ENCODE peak calls at places on chromosomes 5 and 9, in five cellular contexts. One of them, this sample, is unnamed.

GRCh38 chr5:1011226-1011631 is 2.6 kb downstream of the NKD2 start:
- DNase-seq in mammary epithelial cell: no peak
- DNase-seq in cardiac fibroblast: no peak
- DNase-seq in AG04450: no peak
- DNase-seq in D341Med: peak; percentile 69
- DNase-seq in this sample: no peak

GRCh38 chr5:127029513-127030258 is 672 bp downstream of the MARCHF3 start:
- DNase-seq in mammary epithelial cell: peak; percentile 70
- DNase-seq in cardiac fibroblast: peak; percentile 76
- DNase-seq in AG04450: no peak
- DNase-seq in D341Med: peak; percentile 55
- DNase-seq in this sample: no peak

GRCh38 chr5:147786115-147786514 is 3.6 kb upstream of the JAKMIP2 start:
- DNase-seq in mammary epithelial cell: no peak
- DNase-seq in cardiac fibroblast: no peak
- DNase-seq in AG04450: no peak
- DNase-seq in D341Med: no peak
- DNase-seq in this sample: no peak

GRCh38 chr5:126976520-126977172 is 53.7 kb downstream of the MARCHF3 start:
- DNase-seq in mammary epithelial cell: no peak
- DNase-seq in cardiac fibroblast: no peak
- DNase-seq in AG04450: no peak
- DNase-seq in D341Med: no peak
- DNase-seq in this sample: no peak

GRCh38 chr5:41369799-41370198 is 140.6 kb downstream of the PLCXD3 start:
- DNase-seq in mammary epithelial cell: no peak
- DNase-seq in cardiac fibroblast: no peak
- DNase-seq in AG04450: no peak
- DNase-seq in D341Med: no peak
- DNase-seq in this sample: no peak

GRCh38 chr9:123176949-123177348 is 91.4 kb downstream of the STRBP start:
- DNase-seq in mammary epithelial cell: no peak
- DNase-seq in cardiac fibroblast: no peak
- DNase-seq in AG04450: no peak
- DNase-seq in D341Med: no peak
- DNase-seq in this sample: no peak

GRCh38 chr5:109805472-109805871 is 115.7 kb downstream of the MAN2A1 start:
- DNase-seq in mammary epithelial cell: no peak
- DNase-seq in cardiac fibroblast: peak; percentile 28
- DNase-seq in AG04450: no peak
- DNase-seq in D341Med: no peak
- DNase-seq in this sample: no peak

GRCh38 chr5:78065073-78065472 is 229.4 kb downstream of the AP3B1 start:
- DNase-seq in mammary epithelial cell: no peak
- DNase-seq in cardiac fibroblast: no peak
- DNase-seq in AG04450: no peak
- DNase-seq in D341Med: no peak
- DNase-seq in this sample: no peak

GRCh38 chr5:139657363-139658321 is 9.5 kb downstream of the CXXC5 start:
- DNase-seq in mammary epithelial cell: no peak
- DNase-seq in cardiac fibroblast: peak; percentile 28
- DNase-seq in AG04450: no peak
- DNase-seq in D341Med: no peak
- DNase-seq in this sample: no peak

GRCh38 chr5:40831346-40832210 is 3.4 kb downstream of the RPL37 start:
- DNase-seq in mammary epithelial cell: peak; percentile 30
- DNase-seq in cardiac fibroblast: no peak
- DNase-seq in AG04450: no peak
- DNase-seq in D341Med: no peak
- DNase-seq in this sample: no peak

GRCh38 chr5:153066281-153066680 is 424.2 kb upstream of the GRIA1 start:
- DNase-seq in mammary epithelial cell: no peak
- DNase-seq in cardiac fibroblast: no peak
- DNase-seq in AG04450: no peak
- DNase-seq in D341Med: no peak
- DNase-seq in this sample: no peak

GRCh38 chr9:91071185-91071990 is 269.8 kb downstream of the SYK start:
- DNase-seq in mammary epithelial cell: peak; percentile 70
- DNase-seq in cardiac fibroblast: peak; percentile 91
- DNase-seq in AG04450: peak; percentile 92
- DNase-seq in D341Med: no peak
- DNase-seq in this sample: peak; percentile 81

GRCh38 chr5:167786871-167787568 is 504.4 kb upstream of the WWC1 start:
- DNase-seq in mammary epithelial cell: no peak
- DNase-seq in cardiac fibroblast: no peak
- DNase-seq in AG04450: no peak
- DNase-seq in D341Med: no peak
- DNase-seq in this sample: no peak

GRCh38 chr5:53041071-53041692 is 52.0 kb downstream of the ITGA2 start:
- DNase-seq in mammary epithelial cell: no peak
- DNase-seq in cardiac fibroblast: peak; percentile 57
- DNase-seq in AG04450: no peak
- DNase-seq in D341Med: no peak
- DNase-seq in this sample: no peak

GRCh38 chr5:74067748-74068541 is 441.9 kb downstream of the ARHGEF28 start:
- DNase-seq in mammary epithelial cell: peak; percentile 85
- DNase-seq in cardiac fibroblast: no peak
- DNase-seq in AG04450: no peak
- DNase-seq in D341Med: no peak
- DNase-seq in this sample: no peak

GRCh38 chr5:94094793-94095441 is 353.5 kb upstream of the POU5F2 start:
- DNase-seq in mammary epithelial cell: no peak
- DNase-seq in cardiac fibroblast: peak; percentile 19
- DNase-seq in AG04450: no peak
- DNase-seq in D341Med: no peak
- DNase-seq in this sample: no peak

GRCh38 chr9:9142001-9142400 is 1342.4 kb upstream of the DMAC1 start:
- DNase-seq in mammary epithelial cell: no peak
- DNase-seq in cardiac fibroblast: no peak
- DNase-seq in AG04450: no peak
- DNase-seq in D341Med: peak; percentile 76
- DNase-seq in this sample: no peak

GRCh38 chr9:75265525-75265972 is 177.2 kb downstream of the OSTF1 start:
- DNase-seq in mammary epithelial cell: peak; percentile 27
- DNase-seq in cardiac fibroblast: peak; percentile 67
- DNase-seq in AG04450: no peak
- DNase-seq in D341Med: peak; percentile 51
- DNase-seq in this sample: peak; percentile 4

GRCh38 chr9:135335691-135336181 is 143.8 kb upstream of the PPP1R26 start:
- DNase-seq in mammary epithelial cell: no peak
- DNase-seq in cardiac fibroblast: no peak
- DNase-seq in AG04450: no peak
- DNase-seq in D341Med: peak; percentile 11
- DNase-seq in this sample: no peak

GRCh38 chr5:116652903-116653302 is 78.3 kb upstream of the SEMA6A start:
- DNase-seq in mammary epithelial cell: peak; percentile 58
- DNase-seq in cardiac fibroblast: peak; percentile 63
- DNase-seq in AG04450: no peak
- DNase-seq in D341Med: no peak
- DNase-seq in this sample: no peak

GRCh38 chr5:96344678-96345612 is 88.1 kb downstream of the PCSK1 start:
- DNase-seq in mammary epithelial cell: peak; percentile 49
- DNase-seq in cardiac fibroblast: peak; percentile 92
- DNase-seq in AG04450: peak; percentile 66
- DNase-seq in D341Med: peak; percentile 53
- DNase-seq in this sample: peak; percentile 68

GRCh38 chr5:122384612-122385180 is 72.7 kb downstream of the SNCAIP start:
- DNase-seq in mammary epithelial cell: no peak
- DNase-seq in cardiac fibroblast: no peak
- DNase-seq in AG04450: no peak
- DNase-seq in D341Med: no peak
- DNase-seq in this sample: no peak

GRCh38 chr5:72151169-72151568 is 43.9 kb downstream of the MAP1B start:
- DNase-seq in mammary epithelial cell: peak; percentile 19
- DNase-seq in cardiac fibroblast: peak; percentile 58
- DNase-seq in AG04450: no peak
- DNase-seq in D341Med: no peak
- DNase-seq in this sample: no peak

GRCh38 chr5:31889131-31889561 is 250.2 kb downstream of the PDZD2 start:
- DNase-seq in mammary epithelial cell: no peak
- DNase-seq in cardiac fibroblast: no peak
- DNase-seq in AG04450: no peak
- DNase-seq in D341Med: no peak
- DNase-seq in this sample: no peak

GRCh38 chr9:120714846-120715231 is 569 bp upstream of the MEGF9 start:
- DNase-seq in mammary epithelial cell: no peak
- DNase-seq in cardiac fibroblast: no peak
- DNase-seq in AG04450: no peak
- DNase-seq in D341Med: no peak
- DNase-seq in this sample: no peak

GRCh38 chr9:93299418-93300174 is 115.7 kb downstream of the WNK2 start:
- DNase-seq in mammary epithelial cell: no peak
- DNase-seq in cardiac fibroblast: no peak
- DNase-seq in AG04450: no peak
- DNase-seq in D341Med: peak; percentile 17
- DNase-seq in this sample: no peak

GRCh38 chr5:160692272-160692671 is 159.7 kb downstream of the ATP10B start:
- DNase-seq in mammary epithelial cell: no peak
- DNase-seq in cardiac fibroblast: no peak
- DNase-seq in AG04450: no peak
- DNase-seq in D341Med: no peak
- DNase-seq in this sample: no peak

GRCh38 chr5:124740991-124741583 is 5.4 kb downstream of the ZNF608 start:
- DNase-seq in mammary epithelial cell: peak; percentile 95
- DNase-seq in cardiac fibroblast: peak; percentile 23
- DNase-seq in AG04450: no peak
- DNase-seq in D341Med: no peak
- DNase-seq in this sample: peak; percentile 90

GRCh38 chr5:142720561-142721275 is 34.8 kb upstream of the FGF1 start:
- DNase-seq in mammary epithelial cell: peak; percentile 100
- DNase-seq in cardiac fibroblast: peak; percentile 66
- DNase-seq in AG04450: no peak
- DNase-seq in D341Med: no peak
- DNase-seq in this sample: no peak

GRCh38 chr9:107784235-107784958 is 294.8 kb upstream of the KLF4 start:
- DNase-seq in mammary epithelial cell: peak; percentile 5
- DNase-seq in cardiac fibroblast: peak; percentile 90
- DNase-seq in AG04450: peak; percentile 53
- DNase-seq in D341Med: no peak
- DNase-seq in this sample: peak; percentile 64

GRCh38 chr9:18665947-18666346 is 192.0 kb downstream of the ADAMTSL1 start:
- DNase-seq in mammary epithelial cell: no peak
- DNase-seq in cardiac fibroblast: peak; percentile 38
- DNase-seq in AG04450: no peak
- DNase-seq in D341Med: no peak
- DNase-seq in this sample: no peak